ENCODE peak calls at places on chromosomes 4 and X, in six cellular contexts. O, U, P, R, X and K are unnamed samples.

GRCh38 chr4:16253127-16253960 is 27.1 kb upstream of the TAPT1 start:
- DNase-seq in U (no peak), O (no peak), R (peak), P (peak), X (no peak), K (peak)

GRCh38 chr4:56666279-56666678 is 14.8 kb downstream of the HOPX start:
- DNase-seq in P (no peak), U (no peak), O (no peak), X (no peak), R (peak), K (no peak)

GRCh38 chr4:17687237-17687857 is 72.9 kb downstream of the MED28 start:
- DNase-seq in P (no peak), R (no peak), O (no peak), X (no peak), U (no peak), K (no peak)

GRCh38 chr4:90317785-90318184 is 190.6 kb downstream of the CCSER1 start:
- DNase-seq in R (peak), O (no peak), U (no peak), X (no peak), P (peak), K (peak)

GRCh38 chr4:124177647-124178425 is 534.7 kb downstream of the ANKRD50 start:
- DNase-seq in U (no peak), X (no peak), P (no peak), O (no peak), R (peak), K (no peak)

GRCh38 chrX:10011991-10012390 is 44.8 kb downstream of the CLDN34 start:
- DNase-seq in R (no peak), O (peak), X (no peak), U (no peak), P (no peak), K (no peak)

GRCh38 chr4:42643685-42644084 is 13.2 kb downstream of the ATP8A1 start:
- DNase-seq in P (no peak), R (no peak), X (no peak), O (no peak), U (peak), K (no peak)

GRCh38 chrX:21799767-21800166 is 39.6 kb upstream of the MBTPS2 start:
- DNase-seq in O (no peak), U (no peak), P (no peak), R (no peak), X (no peak), K (no peak)

GRCh38 chrX:10021461-10022272 is 54.5 kb downstream of the CLDN34 start:
- DNase-seq in R (peak), P (no peak), U (no peak), O (no peak), X (no peak), K (no peak)

GRCh38 chrX:107542500-107542899 is 85.8 kb upstream of the PRPS1 start:
- DNase-seq in U (no peak), X (peak), P (no peak), R (peak), O (no peak), K (no peak)

GRCh38 chrX:150363561-150364346 is 637 bp downstream of the MAMLD1 start:
- DNase-seq in U (no peak), P (no peak), R (peak), O (peak), X (no peak), K (no peak)

GRCh38 chr4:81256059-81256635 is 41.1 kb upstream of the PRKG2 start:
- DNase-seq in R (no peak), X (no peak), P (no peak), U (no peak), O (no peak), K (no peak)

GRCh38 chr4:184408021-184408710 is 66.2 kb downstream of the IRF2 start:
- DNase-seq in U (no peak), R (peak), O (no peak), P (peak), X (no peak), K (no peak)

GRCh38 chr4:660401-660800 is 13.7 kb downstream of the ATP5ME start:
- DNase-seq in X (no peak), R (no peak), P (no peak), O (no peak), U (no peak), K (no peak)

GRCh38 chr4:174503079-174503724 is 19.1 kb downstream of the HPGD start:
- DNase-seq in R (peak), U (no peak), X (no peak), O (no peak), P (no peak), K (no peak)

GRCh38 chr4:53476232-53477037 is 99.0 kb downstream of the FIP1L1 start:
- DNase-seq in U (no peak), X (no peak), P (peak), R (peak), O (no peak), K (peak)

GRCh38 chr4:57103051-57103450 is 7.1 kb downstream of the IGFBP7 start:
- DNase-seq in X (no peak), O (no peak), U (no peak), P (no peak), R (no peak), K (no peak)

GRCh38 chr4:152267811-152268210 is 268.1 kb downstream of the FBXW7 start:
- DNase-seq in O (no peak), U (no peak), X (no peak), R (no peak), P (no peak), K (no peak)

GRCh38 chr4:97558204-97558804 is 585.0 kb downstream of the STPG2 start:
- DNase-seq in U (no peak), X (no peak), O (no peak), R (no peak), P (no peak), K (no peak)

GRCh38 chr4:133483600-133484246 is 334.6 kb downstream of the PCDH10 start:
- DNase-seq in X (peak), R (peak), O (no peak), U (no peak), P (peak), K (peak)

GRCh38 chr4:122966201-122966600 is 43.8 kb upstream of the NUDT6 start:
- DNase-seq in X (no peak), U (no peak), O (no peak), P (no peak), R (no peak), K (no peak)

GRCh38 chr4:129144755-129145206 is 48.8 kb downstream of the C4orf33 start:
- DNase-seq in O (no peak), U (no peak), P (no peak), X (no peak), R (no peak), K (no peak)

GRCh38 chr4:81818385-81818784 is 346.7 kb upstream of the RASGEF1B start:
- DNase-seq in O (no peak), R (no peak), U (no peak), X (no peak), P (no peak), K (no peak)

GRCh38 chrX:44088755-44089154 is 115.6 kb upstream of the NDP start:
- DNase-seq in O (no peak), R (no peak), U (no peak), X (no peak), P (no peak), K (no peak)

GRCh38 chrX:2697306-2697705 is 6.2 kb downstream of the CD99 start:
- DNase-seq in U (no peak), X (no peak), R (no peak), O (no peak), P (no peak), K (no peak)

GRCh38 chr4:26058537-26058936 is 144.5 kb downstream of the SMIM20 start:
- DNase-seq in O (peak), U (no peak), R (no peak), P (no peak), X (no peak), K (no peak)

GRCh38 chrX:63686878-63687714 is 97.9 kb downstream of the ARHGEF9 start:
- DNase-seq in P (peak), R (peak), O (peak), X (no peak), U (peak), K (peak)